ENCODE peak calls at places on chromosomes 7 and 10, in five cellular contexts. One of them, this sample, is unnamed.

GRCh38 chr7:97025130-97025499 is 484 bp upstream of the DLX5 start:
- DNase-seq in stimulated activated CD8-positive, alpha-beta memory T cell treated with anti-CD3 and anti-CD28 coated beads, Interleukin-4, amount 100 ng/mL, for 1 hour: no peak
- DNase-seq in activated B cell treated with CpG ODN at 0.5 μM for 24 hours: no peak
- DNase-seq in mucosa of descending colon: no peak
- DNase-seq in T follicular helper cell: no peak
- DNase-seq in this sample: peak

GRCh38 chr10:121654021-121654545 is 55.8 kb upstream of the FGFR2 start:
- DNase-seq in stimulated activated CD8-positive, alpha-beta memory T cell treated with anti-CD3 and anti-CD28 coated beads, Interleukin-4, amount 100 ng/mL, for 1 hour: no peak
- DNase-seq in activated B cell treated with CpG ODN at 0.5 μM for 24 hours: no peak
- DNase-seq in mucosa of descending colon: no peak
- DNase-seq in T follicular helper cell: no peak
- DNase-seq in this sample: no peak

GRCh38 chr10:131070856-131071255 is 240.7 kb downstream of the TCERG1L start:
- DNase-seq in stimulated activated CD8-positive, alpha-beta memory T cell treated with anti-CD3 and anti-CD28 coated beads, Interleukin-4, amount 100 ng/mL, for 1 hour: no peak
- DNase-seq in activated B cell treated with CpG ODN at 0.5 μM for 24 hours: no peak
- DNase-seq in mucosa of descending colon: no peak
- DNase-seq in T follicular helper cell: no peak
- DNase-seq in this sample: no peak

GRCh38 chr7:76423666-76424412 is 911 bp upstream of the ZP3 start:
- DNase-seq in stimulated activated CD8-positive, alpha-beta memory T cell treated with anti-CD3 and anti-CD28 coated beads, Interleukin-4, amount 100 ng/mL, for 1 hour: no peak
- DNase-seq in activated B cell treated with CpG ODN at 0.5 μM for 24 hours: no peak
- DNase-seq in mucosa of descending colon: no peak
- DNase-seq in T follicular helper cell: no peak
- DNase-seq in this sample: no peak

GRCh38 chr10:103793920-103794883 is 61.2 kb downstream of the SH3PXD2A start:
- DNase-seq in stimulated activated CD8-positive, alpha-beta memory T cell treated with anti-CD3 and anti-CD28 coated beads, Interleukin-4, amount 100 ng/mL, for 1 hour: no peak
- DNase-seq in activated B cell treated with CpG ODN at 0.5 μM for 24 hours: no peak
- DNase-seq in mucosa of descending colon: peak
- DNase-seq in T follicular helper cell: no peak
- DNase-seq in this sample: peak

GRCh38 chr7:111356941-111357340 is 205.4 kb downstream of the IMMP2L start:
- DNase-seq in stimulated activated CD8-positive, alpha-beta memory T cell treated with anti-CD3 and anti-CD28 coated beads, Interleukin-4, amount 100 ng/mL, for 1 hour: no peak
- DNase-seq in activated B cell treated with CpG ODN at 0.5 μM for 24 hours: no peak
- DNase-seq in mucosa of descending colon: no peak
- DNase-seq in T follicular helper cell: no peak
- DNase-seq in this sample: no peak

GRCh38 chr7:90660100-90660499 is 64.0 kb downstream of the CDK14 start:
- DNase-seq in stimulated activated CD8-positive, alpha-beta memory T cell treated with anti-CD3 and anti-CD28 coated beads, Interleukin-4, amount 100 ng/mL, for 1 hour: no peak
- DNase-seq in activated B cell treated with CpG ODN at 0.5 μM for 24 hours: no peak
- DNase-seq in mucosa of descending colon: no peak
- DNase-seq in T follicular helper cell: no peak
- DNase-seq in this sample: peak

GRCh38 chr7:69476416-69476815 is 121.9 kb upstream of the AUTS2 start:
- DNase-seq in stimulated activated CD8-positive, alpha-beta memory T cell treated with anti-CD3 and anti-CD28 coated beads, Interleukin-4, amount 100 ng/mL, for 1 hour: no peak
- DNase-seq in activated B cell treated with CpG ODN at 0.5 μM for 24 hours: no peak
- DNase-seq in mucosa of descending colon: no peak
- DNase-seq in T follicular helper cell: no peak
- DNase-seq in this sample: no peak

GRCh38 chr10:72306215-72306760 is 32.6 kb downstream of the DDIT4 start:
- DNase-seq in stimulated activated CD8-positive, alpha-beta memory T cell treated with anti-CD3 and anti-CD28 coated beads, Interleukin-4, amount 100 ng/mL, for 1 hour: no peak
- DNase-seq in activated B cell treated with CpG ODN at 0.5 μM for 24 hours: no peak
- DNase-seq in mucosa of descending colon: no peak
- DNase-seq in T follicular helper cell: no peak
- DNase-seq in this sample: no peak

GRCh38 chr7:114345494-114345893 is 69.1 kb upstream of the FOXP2 start:
- DNase-seq in stimulated activated CD8-positive, alpha-beta memory T cell treated with anti-CD3 and anti-CD28 coated beads, Interleukin-4, amount 100 ng/mL, for 1 hour: no peak
- DNase-seq in activated B cell treated with CpG ODN at 0.5 μM for 24 hours: no peak
- DNase-seq in mucosa of descending colon: no peak
- DNase-seq in T follicular helper cell: no peak
- DNase-seq in this sample: no peak

GRCh38 chr10:31693499-31693898 is 235.1 kb downstream of the ARHGAP12 start:
- DNase-seq in stimulated activated CD8-positive, alpha-beta memory T cell treated with anti-CD3 and anti-CD28 coated beads, Interleukin-4, amount 100 ng/mL, for 1 hour: no peak
- DNase-seq in activated B cell treated with CpG ODN at 0.5 μM for 24 hours: no peak
- DNase-seq in mucosa of descending colon: no peak
- DNase-seq in T follicular helper cell: no peak
- DNase-seq in this sample: no peak

GRCh38 chr7:2927592-2927991 is 83.5 kb upstream of the GNA12 start:
- DNase-seq in stimulated activated CD8-positive, alpha-beta memory T cell treated with anti-CD3 and anti-CD28 coated beads, Interleukin-4, amount 100 ng/mL, for 1 hour: no peak
- DNase-seq in activated B cell treated with CpG ODN at 0.5 μM for 24 hours: no peak
- DNase-seq in mucosa of descending colon: no peak
- DNase-seq in T follicular helper cell: no peak
- DNase-seq in this sample: no peak

GRCh38 chr7:105611856-105612775 is 30.8 kb upstream of the EFCAB10 start:
- DNase-seq in stimulated activated CD8-positive, alpha-beta memory T cell treated with anti-CD3 and anti-CD28 coated beads, Interleukin-4, amount 100 ng/mL, for 1 hour: no peak
- DNase-seq in activated B cell treated with CpG ODN at 0.5 μM for 24 hours: no peak
- DNase-seq in mucosa of descending colon: no peak
- DNase-seq in T follicular helper cell: no peak
- DNase-seq in this sample: no peak

GRCh38 chr10:78401882-78402367 is 368.3 kb downstream of the RPS24 start:
- DNase-seq in stimulated activated CD8-positive, alpha-beta memory T cell treated with anti-CD3 and anti-CD28 coated beads, Interleukin-4, amount 100 ng/mL, for 1 hour: no peak
- DNase-seq in activated B cell treated with CpG ODN at 0.5 μM for 24 hours: no peak
- DNase-seq in mucosa of descending colon: no peak
- DNase-seq in T follicular helper cell: no peak
- DNase-seq in this sample: no peak

GRCh38 chr7:44225566-44226395 is 25.0 kb downstream of the YKT6 start:
- DNase-seq in stimulated activated CD8-positive, alpha-beta memory T cell treated with anti-CD3 and anti-CD28 coated beads, Interleukin-4, amount 100 ng/mL, for 1 hour: no peak
- DNase-seq in activated B cell treated with CpG ODN at 0.5 μM for 24 hours: no peak
- DNase-seq in mucosa of descending colon: no peak
- DNase-seq in T follicular helper cell: no peak
- DNase-seq in this sample: no peak

GRCh38 chr10:132665946-132666732 is 119.8 kb downstream of the NKX6-2 start:
- DNase-seq in stimulated activated CD8-positive, alpha-beta memory T cell treated with anti-CD3 and anti-CD28 coated beads, Interleukin-4, amount 100 ng/mL, for 1 hour: no peak
- DNase-seq in activated B cell treated with CpG ODN at 0.5 μM for 24 hours: no peak
- DNase-seq in mucosa of descending colon: no peak
- DNase-seq in T follicular helper cell: no peak
- DNase-seq in this sample: no peak

GRCh38 chr7:80584778-80585177 is 53.7 kb upstream of the CD36 start:
- DNase-seq in stimulated activated CD8-positive, alpha-beta memory T cell treated with anti-CD3 and anti-CD28 coated beads, Interleukin-4, amount 100 ng/mL, for 1 hour: no peak
- DNase-seq in activated B cell treated with CpG ODN at 0.5 μM for 24 hours: no peak
- DNase-seq in mucosa of descending colon: no peak
- DNase-seq in T follicular helper cell: no peak
- DNase-seq in this sample: no peak

GRCh38 chr10:117374506-117375359 is 507 bp downstream of the PDZD8 start:
- DNase-seq in stimulated activated CD8-positive, alpha-beta memory T cell treated with anti-CD3 and anti-CD28 coated beads, Interleukin-4, amount 100 ng/mL, for 1 hour: no peak
- DNase-seq in activated B cell treated with CpG ODN at 0.5 μM for 24 hours: peak
- DNase-seq in mucosa of descending colon: peak
- DNase-seq in T follicular helper cell: no peak
- DNase-seq in this sample: no peak

GRCh38 chr7:37633048-37633447 is 50.5 kb upstream of the GPR141 start:
- DNase-seq in stimulated activated CD8-positive, alpha-beta memory T cell treated with anti-CD3 and anti-CD28 coated beads, Interleukin-4, amount 100 ng/mL, for 1 hour: no peak
- DNase-seq in activated B cell treated with CpG ODN at 0.5 μM for 24 hours: no peak
- DNase-seq in mucosa of descending colon: no peak
- DNase-seq in T follicular helper cell: no peak
- DNase-seq in this sample: no peak

GRCh38 chr10:44959243-44960097 is at the start of gene RASSF4:
- DNase-seq in stimulated activated CD8-positive, alpha-beta memory T cell treated with anti-CD3 and anti-CD28 coated beads, Interleukin-4, amount 100 ng/mL, for 1 hour: peak
- DNase-seq in activated B cell treated with CpG ODN at 0.5 μM for 24 hours: peak
- DNase-seq in mucosa of descending colon: peak
- DNase-seq in T follicular helper cell: peak
- DNase-seq in this sample: peak

GRCh38 chr7:108283252-108283651 is 153.1 kb upstream of the LAMB4 start:
- DNase-seq in stimulated activated CD8-positive, alpha-beta memory T cell treated with anti-CD3 and anti-CD28 coated beads, Interleukin-4, amount 100 ng/mL, for 1 hour: no peak
- DNase-seq in activated B cell treated with CpG ODN at 0.5 μM for 24 hours: no peak
- DNase-seq in mucosa of descending colon: no peak
- DNase-seq in T follicular helper cell: no peak
- DNase-seq in this sample: no peak

GRCh38 chr10:124225468-124226270 is 132.3 kb upstream of the CHST15 start:
- DNase-seq in stimulated activated CD8-positive, alpha-beta memory T cell treated with anti-CD3 and anti-CD28 coated beads, Interleukin-4, amount 100 ng/mL, for 1 hour: no peak
- DNase-seq in activated B cell treated with CpG ODN at 0.5 μM for 24 hours: no peak
- DNase-seq in mucosa of descending colon: no peak
- DNase-seq in T follicular helper cell: peak
- DNase-seq in this sample: no peak

GRCh38 chr7:148527717-148528168 is 62.8 kb upstream of the C7orf33 start:
- DNase-seq in stimulated activated CD8-positive, alpha-beta memory T cell treated with anti-CD3 and anti-CD28 coated beads, Interleukin-4, amount 100 ng/mL, for 1 hour: peak
- DNase-seq in activated B cell treated with CpG ODN at 0.5 μM for 24 hours: peak
- DNase-seq in mucosa of descending colon: peak
- DNase-seq in T follicular helper cell: peak
- DNase-seq in this sample: no peak

GRCh38 chr10:95711492-95711891 is 17.8 kb upstream of the TCTN3 start:
- DNase-seq in stimulated activated CD8-positive, alpha-beta memory T cell treated with anti-CD3 and anti-CD28 coated beads, Interleukin-4, amount 100 ng/mL, for 1 hour: no peak
- DNase-seq in activated B cell treated with CpG ODN at 0.5 μM for 24 hours: no peak
- DNase-seq in mucosa of descending colon: no peak
- DNase-seq in T follicular helper cell: no peak
- DNase-seq in this sample: no peak

GRCh38 chr7:96114190-96114589 is 207.7 kb downstream of the SLC25A13 start:
- DNase-seq in stimulated activated CD8-positive, alpha-beta memory T cell treated with anti-CD3 and anti-CD28 coated beads, Interleukin-4, amount 100 ng/mL, for 1 hour: no peak
- DNase-seq in activated B cell treated with CpG ODN at 0.5 μM for 24 hours: no peak
- DNase-seq in mucosa of descending colon: no peak
- DNase-seq in T follicular helper cell: no peak
- DNase-seq in this sample: no peak

GRCh38 chr7:96189129-96189815 is 132.6 kb downstream of the SLC25A13 start:
- DNase-seq in stimulated activated CD8-positive, alpha-beta memory T cell treated with anti-CD3 and anti-CD28 coated beads, Interleukin-4, amount 100 ng/mL, for 1 hour: no peak
- DNase-seq in activated B cell treated with CpG ODN at 0.5 μM for 24 hours: no peak
- DNase-seq in mucosa of descending colon: peak
- DNase-seq in T follicular helper cell: no peak
- DNase-seq in this sample: no peak

GRCh38 chr10:101137271-101137670 is 6.2 kb downstream of the TLX1 start:
- DNase-seq in stimulated activated CD8-positive, alpha-beta memory T cell treated with anti-CD3 and anti-CD28 coated beads, Interleukin-4, amount 100 ng/mL, for 1 hour: no peak
- DNase-seq in activated B cell treated with CpG ODN at 0.5 μM for 24 hours: no peak
- DNase-seq in mucosa of descending colon: no peak
- DNase-seq in T follicular helper cell: no peak
- DNase-seq in this sample: no peak

GRCh38 chr7:149261321-149261828 is 621 bp upstream of the ZNF783 start:
- DNase-seq in stimulated activated CD8-positive, alpha-beta memory T cell treated with anti-CD3 and anti-CD28 coated beads, Interleukin-4, amount 100 ng/mL, for 1 hour: no peak
- DNase-seq in activated B cell treated with CpG ODN at 0.5 μM for 24 hours: no peak
- DNase-seq in mucosa of descending colon: no peak
- DNase-seq in T follicular helper cell: no peak
- DNase-seq in this sample: no peak

GRCh38 chr10:14356921-14357320 is 26.2 kb upstream of the FRMD4A start:
- DNase-seq in stimulated activated CD8-positive, alpha-beta memory T cell treated with anti-CD3 and anti-CD28 coated beads, Interleukin-4, amount 100 ng/mL, for 1 hour: no peak
- DNase-seq in activated B cell treated with CpG ODN at 0.5 μM for 24 hours: no peak
- DNase-seq in mucosa of descending colon: no peak
- DNase-seq in T follicular helper cell: no peak
- DNase-seq in this sample: no peak

GRCh38 chr10:119287613-119287991 is 80.2 kb downstream of the GRK5 start:
- DNase-seq in stimulated activated CD8-positive, alpha-beta memory T cell treated with anti-CD3 and anti-CD28 coated beads, Interleukin-4, amount 100 ng/mL, for 1 hour: no peak
- DNase-seq in activated B cell treated with CpG ODN at 0.5 μM for 24 hours: no peak
- DNase-seq in mucosa of descending colon: no peak
- DNase-seq in T follicular helper cell: no peak
- DNase-seq in this sample: no peak

GRCh38 chr10:21526184-21526951 is 886 bp upstream of the SKIDA1 start:
- DNase-seq in stimulated activated CD8-positive, alpha-beta memory T cell treated with anti-CD3 and anti-CD28 coated beads, Interleukin-4, amount 100 ng/mL, for 1 hour: no peak
- DNase-seq in activated B cell treated with CpG ODN at 0.5 μM for 24 hours: peak
- DNase-seq in mucosa of descending colon: peak
- DNase-seq in T follicular helper cell: peak
- DNase-seq in this sample: no peak

GRCh38 chr10:50614444-50615137 is 9.2 kb downstream of the SGMS1 start:
- DNase-seq in stimulated activated CD8-positive, alpha-beta memory T cell treated with anti-CD3 and anti-CD28 coated beads, Interleukin-4, amount 100 ng/mL, for 1 hour: no peak
- DNase-seq in activated B cell treated with CpG ODN at 0.5 μM for 24 hours: no peak
- DNase-seq in mucosa of descending colon: no peak
- DNase-seq in T follicular helper cell: no peak
- DNase-seq in this sample: no peak

GRCh38 chr10:317926-318325 is 182.7 kb downstream of the ZMYND11 start:
- DNase-seq in stimulated activated CD8-positive, alpha-beta memory T cell treated with anti-CD3 and anti-CD28 coated beads, Interleukin-4, amount 100 ng/mL, for 1 hour: no peak
- DNase-seq in activated B cell treated with CpG ODN at 0.5 μM for 24 hours: no peak
- DNase-seq in mucosa of descending colon: no peak
- DNase-seq in T follicular helper cell: no peak
- DNase-seq in this sample: no peak

GRCh38 chr10:73044378-73045285 is 52.0 kb downstream of the P4HA1 start:
- DNase-seq in stimulated activated CD8-positive, alpha-beta memory T cell treated with anti-CD3 and anti-CD28 coated beads, Interleukin-4, amount 100 ng/mL, for 1 hour: no peak
- DNase-seq in activated B cell treated with CpG ODN at 0.5 μM for 24 hours: no peak
- DNase-seq in mucosa of descending colon: no peak
- DNase-seq in T follicular helper cell: no peak
- DNase-seq in this sample: no peak

GRCh38 chr10:20877554-20877953 is 19.6 kb downstream of the NEBL start:
- DNase-seq in stimulated activated CD8-positive, alpha-beta memory T cell treated with anti-CD3 and anti-CD28 coated beads, Interleukin-4, amount 100 ng/mL, for 1 hour: no peak
- DNase-seq in activated B cell treated with CpG ODN at 0.5 μM for 24 hours: no peak
- DNase-seq in mucosa of descending colon: no peak
- DNase-seq in T follicular helper cell: no peak
- DNase-seq in this sample: no peak

GRCh38 chr10:113020838-113021237 is 70.8 kb downstream of the TCF7L2 start:
- DNase-seq in stimulated activated CD8-positive, alpha-beta memory T cell treated with anti-CD3 and anti-CD28 coated beads, Interleukin-4, amount 100 ng/mL, for 1 hour: no peak
- DNase-seq in activated B cell treated with CpG ODN at 0.5 μM for 24 hours: no peak
- DNase-seq in mucosa of descending colon: no peak
- DNase-seq in T follicular helper cell: no peak
- DNase-seq in this sample: no peak